ENCODE peak calls at places on chromosome 15, in six cellular contexts. One of them, this sample, is unnamed. For H3K4me1, the result is how much of the 10 kb centered on the place peaks cover.

GRCh38 chr15:101242160-101242998 is 9.5 kb downstream of the CHSY1 start:
- DNase-seq in neural progenitor cell: no peak
- DNase-seq in esophagus squamous epithelium: no peak
- DNase-seq in fibroblast of lung: peak
- DNase-seq in aorta: no peak
- DNase-seq in CD8-positive, alpha-beta T cell: peak
- DNase-seq in this sample: no peak

GRCh38 chr15:62287066-62287857 is 122.2 kb upstream of the C2CD4B start:
- DNase-seq in neural progenitor cell: no peak
- DNase-seq in aorta: no peak
- DNase-seq in fibroblast of lung: no peak
- DNase-seq in esophagus squamous epithelium: no peak
- DNase-seq in CD8-positive, alpha-beta T cell: no peak
- DNase-seq in this sample: no peak

GRCh38 chr15:31452595-31453557 is 126.2 kb downstream of the KLF13 start:
- DNase-seq in CD8-positive, alpha-beta T cell: no peak
- DNase-seq in esophagus squamous epithelium: no peak
- DNase-seq in fibroblast of lung: no peak
- DNase-seq in neural progenitor cell: no peak
- DNase-seq in aorta: no peak
- DNase-seq in this sample: no peak

GRCh38 chr15:70035719-70036077 is 62.0 kb downstream of the TLE3 start:
- DNase-seq in esophagus squamous epithelium: no peak
- DNase-seq in fibroblast of lung: no peak
- DNase-seq in neural progenitor cell: no peak
- DNase-seq in aorta: no peak
- DNase-seq in CD8-positive, alpha-beta T cell: no peak
- DNase-seq in this sample: no peak

GRCh38 chr15:40347559-40348470 is 3.0 kb upstream of the PHGR1 start:
- DNase-seq in fibroblast of lung: no peak
- DNase-seq in esophagus squamous epithelium: no peak
- DNase-seq in CD8-positive, alpha-beta T cell: no peak
- DNase-seq in aorta: no peak
- DNase-seq in neural progenitor cell: no peak
- DNase-seq in this sample: peak

GRCh38 chr15:52529289-52529929 is 729 bp upstream of the MYO5A start:
- DNase-seq in aorta: no peak
- DNase-seq in neural progenitor cell: no peak
- DNase-seq in fibroblast of lung: no peak
- DNase-seq in esophagus squamous epithelium: no peak
- DNase-seq in CD8-positive, alpha-beta T cell: peak
- DNase-seq in this sample: no peak

GRCh38 chr15:73357999-73358665 is 10.6 kb downstream of the HCN4 start:
- DNase-seq in neural progenitor cell: no peak
- DNase-seq in fibroblast of lung: no peak
- DNase-seq in esophagus squamous epithelium: no peak
- DNase-seq in aorta: no peak
- DNase-seq in CD8-positive, alpha-beta T cell: no peak
- DNase-seq in this sample: peak

GRCh38 chr15:77519540-77519939 is 98.9 kb downstream of the HMG20A start:
- DNase-seq in esophagus squamous epithelium: no peak
- DNase-seq in CD8-positive, alpha-beta T cell: no peak
- DNase-seq in aorta: no peak
- DNase-seq in fibroblast of lung: no peak
- DNase-seq in neural progenitor cell: no peak
- DNase-seq in this sample: no peak

GRCh38 chr15:56835598-56836275 is 82.7 kb upstream of the TCF12 start:
- DNase-seq in fibroblast of lung: no peak
- DNase-seq in CD8-positive, alpha-beta T cell: no peak
- DNase-seq in neural progenitor cell: no peak
- DNase-seq in aorta: no peak
- DNase-seq in esophagus squamous epithelium: no peak
- DNase-seq in this sample: no peak

GRCh38 chr15:82538961-82539689 is 1.1 kb downstream of the RPS17 start:
- DNase-seq in aorta: no peak
- DNase-seq in fibroblast of lung: peak
- DNase-seq in esophagus squamous epithelium: no peak
- DNase-seq in neural progenitor cell: no peak
- DNase-seq in CD8-positive, alpha-beta T cell: no peak
- DNase-seq in this sample: no peak

GRCh38 chr15:53307952-53308624 is 451.4 kb downstream of the WDR72 start:
- DNase-seq in CD8-positive, alpha-beta T cell: no peak
- DNase-seq in aorta: no peak
- DNase-seq in fibroblast of lung: no peak
- DNase-seq in esophagus squamous epithelium: no peak
- DNase-seq in neural progenitor cell: no peak
- DNase-seq in this sample: no peak

GRCh38 chr15:91407237-91407889 is 307.3 kb downstream of the SV2B start:
- DNase-seq in fibroblast of lung: peak
- DNase-seq in aorta: no peak
- DNase-seq in CD8-positive, alpha-beta T cell: no peak
- DNase-seq in esophagus squamous epithelium: no peak
- DNase-seq in neural progenitor cell: no peak
- DNase-seq in this sample: no peak

GRCh38 chr15:44084728-44085127 is 110.3 kb downstream of the FRMD5 start:
- DNase-seq in aorta: no peak
- DNase-seq in CD8-positive, alpha-beta T cell: no peak
- DNase-seq in esophagus squamous epithelium: no peak
- DNase-seq in fibroblast of lung: peak
- DNase-seq in neural progenitor cell: no peak
- DNase-seq in this sample: no peak

GRCh38 chr15:48176097-48176496 is 2.0 kb downstream of the MYEF2 start:
- DNase-seq in esophagus squamous epithelium: no peak
- DNase-seq in CD8-positive, alpha-beta T cell: no peak
- DNase-seq in aorta: no peak
- DNase-seq in fibroblast of lung: peak
- DNase-seq in neural progenitor cell: no peak
- DNase-seq in this sample: no peak
- H3K4me1 ChIP-seq in esophagus squamous epithelium: under half
- H3K4me1 ChIP-seq in CD8-positive, alpha-beta T cell: under half
- H3K4me1 ChIP-seq in aorta: under half
- H3K4me1 ChIP-seq in fibroblast of lung: under half
- H3K4me1 ChIP-seq in neural progenitor cell: under half
- H3K4me1 ChIP-seq in this sample: under half

DNA sequence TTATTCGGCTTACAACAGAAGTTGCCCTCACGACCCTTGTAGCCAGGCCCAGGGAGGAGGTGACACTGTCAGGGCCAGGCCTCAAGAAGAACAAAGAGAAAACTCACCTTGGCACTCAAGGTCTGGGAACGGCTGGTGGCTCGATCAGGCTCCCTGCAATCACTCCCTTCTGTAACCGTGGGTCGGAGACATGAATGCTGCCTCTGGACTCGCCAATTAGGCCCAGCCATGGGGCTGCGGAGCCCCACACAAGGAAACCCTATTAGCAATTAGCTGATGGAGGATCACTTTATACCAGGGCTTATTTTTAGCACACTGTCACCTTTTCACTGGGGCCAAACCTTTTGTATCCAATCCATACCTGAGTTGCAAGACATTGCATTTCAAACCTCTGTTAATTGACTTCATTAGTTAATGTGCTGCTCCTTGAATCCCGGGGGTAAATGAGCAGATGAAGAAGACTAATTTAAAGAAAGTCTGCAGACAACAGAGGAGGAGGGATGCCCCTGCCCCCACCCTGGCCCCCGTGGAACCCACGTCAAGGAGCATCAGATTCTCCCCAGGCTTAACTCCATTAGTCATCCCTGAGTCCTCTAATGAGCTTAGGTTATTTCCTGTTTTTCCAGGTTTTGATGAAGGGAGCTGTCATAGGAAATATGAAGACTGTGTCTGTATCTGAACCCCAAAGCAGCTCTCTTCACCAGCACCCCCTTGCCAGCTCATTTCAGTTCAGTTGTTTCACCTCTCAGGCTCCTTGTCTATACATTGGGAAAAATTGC is 255.3 kb downstream of the RORA start:
- DNase-seq in aorta: no peak
- DNase-seq in fibroblast of lung: peak
- DNase-seq in esophagus squamous epithelium: no peak
- DNase-seq in CD8-positive, alpha-beta T cell: no peak
- DNase-seq in neural progenitor cell: peak
- DNase-seq in this sample: no peak
- H3K4me3 ChIP-seq in aorta: no peak
- H3K4me3 ChIP-seq in fibroblast of lung: no peak
- H3K4me3 ChIP-seq in esophagus squamous epithelium: no peak
- H3K4me3 ChIP-seq in CD8-positive, alpha-beta T cell: no peak
- H3K4me3 ChIP-seq in neural progenitor cell: no peak
- H3K4me3 ChIP-seq in this sample: no peak

GRCh38 chr15:65414841-65415621 is 7.7 kb downstream of the IGDCC4 start:
- DNase-seq in neural progenitor cell: peak
- DNase-seq in esophagus squamous epithelium: no peak
- DNase-seq in fibroblast of lung: peak
- DNase-seq in CD8-positive, alpha-beta T cell: no peak
- DNase-seq in aorta: peak
- DNase-seq in this sample: peak

GRCh38 chr15:65418596-65418995 is 4.2 kb downstream of the IGDCC4 start:
- DNase-seq in neural progenitor cell: no peak
- DNase-seq in esophagus squamous epithelium: no peak
- DNase-seq in CD8-positive, alpha-beta T cell: no peak
- DNase-seq in fibroblast of lung: no peak
- DNase-seq in aorta: peak
- DNase-seq in this sample: no peak

GRCh38 chr15:65413051-65413759 is 9.5 kb downstream of the IGDCC4 start:
- DNase-seq in aorta: peak
- DNase-seq in CD8-positive, alpha-beta T cell: no peak
- DNase-seq in neural progenitor cell: no peak
- DNase-seq in esophagus squamous epithelium: no peak
- DNase-seq in fibroblast of lung: no peak
- DNase-seq in this sample: no peak

GRCh38 chr15:65413760-65414144 is 9.0 kb downstream of the IGDCC4 start:
- DNase-seq in aorta: peak
- DNase-seq in CD8-positive, alpha-beta T cell: no peak
- DNase-seq in neural progenitor cell: no peak
- DNase-seq in fibroblast of lung: no peak
- DNase-seq in esophagus squamous epithelium: no peak
- DNase-seq in this sample: no peak

DNA sequence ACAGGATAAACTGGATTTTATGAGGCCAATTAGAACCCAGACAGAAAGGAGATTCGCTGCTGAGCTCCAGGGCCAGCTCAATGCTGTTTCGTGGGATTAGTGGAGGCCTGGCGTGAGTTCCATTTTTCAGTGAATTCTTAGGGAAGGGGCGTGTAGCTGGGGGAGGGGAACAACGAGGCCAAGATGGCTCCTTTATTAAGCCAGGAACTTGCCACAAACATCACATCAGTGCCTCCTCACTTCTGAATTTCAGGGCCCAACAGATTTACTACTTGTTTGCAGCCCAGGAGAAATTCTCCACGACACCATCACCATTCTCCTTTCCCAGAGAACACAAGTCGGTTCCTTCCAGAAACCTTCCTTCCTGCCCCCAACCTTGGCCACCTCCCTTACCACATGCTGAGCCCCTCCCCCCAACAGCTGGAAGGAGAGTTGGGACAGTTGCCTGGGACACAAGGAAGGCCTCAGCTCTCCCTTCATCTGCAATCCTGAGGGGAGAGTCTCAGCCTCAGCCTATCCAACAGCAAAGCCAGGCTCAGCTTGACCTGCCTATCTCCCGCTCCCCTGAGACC is 5.8 kb downstream of the IGDCC4 start:
- DNase-seq in aorta: peak
- DNase-seq in CD8-positive, alpha-beta T cell: no peak
- DNase-seq in neural progenitor cell: peak
- DNase-seq in esophagus squamous epithelium: no peak
- DNase-seq in fibroblast of lung: peak
- DNase-seq in this sample: no peak
- H3K4me1 ChIP-seq in aorta: under half
- H3K4me1 ChIP-seq in CD8-positive, alpha-beta T cell: under half
- H3K4me1 ChIP-seq in neural progenitor cell: half or more
- H3K4me1 ChIP-seq in esophagus squamous epithelium: under half
- H3K4me1 ChIP-seq in fibroblast of lung: under half
- H3K4me1 ChIP-seq in this sample: under half

GRCh38 chr15:63843901-63844317 is 10.2 kb upstream of the HERC1 start:
- DNase-seq in neural progenitor cell: no peak
- DNase-seq in aorta: no peak
- DNase-seq in esophagus squamous epithelium: no peak
- DNase-seq in fibroblast of lung: peak
- DNase-seq in CD8-positive, alpha-beta T cell: no peak
- DNase-seq in this sample: no peak

GRCh38 chr15:63842626-63843025 is 8.9 kb upstream of the HERC1 start:
- DNase-seq in fibroblast of lung: no peak
- DNase-seq in aorta: no peak
- DNase-seq in neural progenitor cell: no peak
- DNase-seq in CD8-positive, alpha-beta T cell: no peak
- DNase-seq in esophagus squamous epithelium: no peak
- DNase-seq in this sample: no peak

GRCh38 chr15:63837032-63837431 is 3.3 kb upstream of the HERC1 start:
- DNase-seq in CD8-positive, alpha-beta T cell: no peak
- DNase-seq in neural progenitor cell: no peak
- DNase-seq in fibroblast of lung: no peak
- DNase-seq in aorta: no peak
- DNase-seq in esophagus squamous epithelium: no peak
- DNase-seq in this sample: no peak

GRCh38 chr15:63836579-63836978 is 2.8 kb upstream of the HERC1 start:
- DNase-seq in aorta: no peak
- DNase-seq in CD8-positive, alpha-beta T cell: no peak
- DNase-seq in neural progenitor cell: no peak
- DNase-seq in fibroblast of lung: no peak
- DNase-seq in esophagus squamous epithelium: no peak
- DNase-seq in this sample: no peak

GRCh38 chr15:63839717-63840116 is 6.0 kb upstream of the HERC1 start:
- DNase-seq in esophagus squamous epithelium: no peak
- DNase-seq in fibroblast of lung: no peak
- DNase-seq in CD8-positive, alpha-beta T cell: no peak
- DNase-seq in neural progenitor cell: no peak
- DNase-seq in aorta: no peak
- DNase-seq in this sample: no peak
- H3K4me3 ChIP-seq in esophagus squamous epithelium: no peak
- H3K4me3 ChIP-seq in fibroblast of lung: no peak
- H3K4me3 ChIP-seq in CD8-positive, alpha-beta T cell: no peak
- H3K4me3 ChIP-seq in neural progenitor cell: no peak
- H3K4me3 ChIP-seq in aorta: no peak
- H3K4me3 ChIP-seq in this sample: no peak

GRCh38 chr15:88765212-88765611 is 38.0 kb upstream of the ACAN start:
- DNase-seq in fibroblast of lung: no peak
- DNase-seq in CD8-positive, alpha-beta T cell: no peak
- DNase-seq in neural progenitor cell: no peak
- DNase-seq in aorta: no peak
- DNase-seq in esophagus squamous epithelium: no peak
- DNase-seq in this sample: no peak
- H3K4me1 ChIP-seq in fibroblast of lung: under half
- H3K4me1 ChIP-seq in CD8-positive, alpha-beta T cell: under half
- H3K4me1 ChIP-seq in neural progenitor cell: under half
- H3K4me1 ChIP-seq in aorta: under half
- H3K4me1 ChIP-seq in esophagus squamous epithelium: under half
- H3K4me1 ChIP-seq in this sample: under half

GRCh38 chr15:42456971-42457370 is 34.0 kb downstream of the ZNF106 start:
- DNase-seq in fibroblast of lung: peak
- DNase-seq in aorta: no peak
- DNase-seq in esophagus squamous epithelium: no peak
- DNase-seq in neural progenitor cell: no peak
- DNase-seq in CD8-positive, alpha-beta T cell: no peak
- DNase-seq in this sample: no peak
- H3K4me3 ChIP-seq in fibroblast of lung: peak
- H3K4me3 ChIP-seq in aorta: peak
- H3K4me3 ChIP-seq in esophagus squamous epithelium: no peak
- H3K4me3 ChIP-seq in neural progenitor cell: peak
- H3K4me3 ChIP-seq in CD8-positive, alpha-beta T cell: no peak
- H3K4me3 ChIP-seq in this sample: no peak

This sample was measured in Caco-2.